ENCODE peak calls at places on chromosomes 6 and 20, in eight cellular contexts. One of them, this sample, is unnamed.
A peak's percentile ranks its signal among the peaks of the same experiment; 100 is the strongest.

GRCh38 chr6:157823523-157824370 is 701 bp downstream of the SNX9 start:
- DNase-seq in T-helper 9 cell: peak; percentile 52
- DNase-seq in colonic mucosa: peak; percentile 82
- DNase-seq in GM12892: peak; percentile 26
- DNase-seq in occipital lobe: no peak
- DNase-seq in AG10803: peak; percentile 65
- DNase-seq in GM13976: peak; percentile 78
- DNase-seq in activated CD8-positive, alpha-beta memory T cell treated with anti-CD3 and anti-CD28 coated beads, Interleukin-2, amount 50 U/mL, for 4 hours: peak; percentile 72
- DNase-seq in this sample: peak; percentile 74

GRCh38 chr6:109772961-109773431 is 81.9 kb downstream of the FIG4 start:
- DNase-seq in T-helper 9 cell: no peak
- DNase-seq in colonic mucosa: no peak
- DNase-seq in GM12892: no peak
- DNase-seq in occipital lobe: no peak
- DNase-seq in AG10803: peak; percentile 81
- DNase-seq in GM13976: no peak
- DNase-seq in activated CD8-positive, alpha-beta memory T cell treated with anti-CD3 and anti-CD28 coated beads, Interleukin-2, amount 50 U/mL, for 4 hours: no peak
- DNase-seq in this sample: no peak

GRCh38 chr6:45626087-45626891 is 248.6 kb upstream of the SUPT3H start:
- DNase-seq in T-helper 9 cell: no peak
- DNase-seq in colonic mucosa: no peak
- DNase-seq in GM12892: no peak
- DNase-seq in occipital lobe: no peak
- DNase-seq in AG10803: peak; percentile 90
- DNase-seq in GM13976: no peak
- DNase-seq in activated CD8-positive, alpha-beta memory T cell treated with anti-CD3 and anti-CD28 coated beads, Interleukin-2, amount 50 U/mL, for 4 hours: no peak
- DNase-seq in this sample: no peak

GRCh38 chr6:42907336-42907735 is 8.5 kb upstream of the PTCRA start:
- DNase-seq in T-helper 9 cell: no peak
- DNase-seq in colonic mucosa: no peak
- DNase-seq in GM12892: no peak
- DNase-seq in occipital lobe: no peak
- DNase-seq in AG10803: no peak
- DNase-seq in GM13976: no peak
- DNase-seq in activated CD8-positive, alpha-beta memory T cell treated with anti-CD3 and anti-CD28 coated beads, Interleukin-2, amount 50 U/mL, for 4 hours: no peak
- DNase-seq in this sample: no peak

GRCh38 chr6:160110724-160111123 is 10.9 kb upstream of the SLC22A1 start:
- DNase-seq in T-helper 9 cell: no peak
- DNase-seq in colonic mucosa: no peak
- DNase-seq in GM12892: no peak
- DNase-seq in occipital lobe: no peak
- DNase-seq in AG10803: peak; percentile 41
- DNase-seq in GM13976: no peak
- DNase-seq in activated CD8-positive, alpha-beta memory T cell treated with anti-CD3 and anti-CD28 coated beads, Interleukin-2, amount 50 U/mL, for 4 hours: no peak
- DNase-seq in this sample: no peak

GRCh38 chr20:23151008-23151703 is 65.0 kb upstream of the CD93 start:
- DNase-seq in T-helper 9 cell: no peak
- DNase-seq in colonic mucosa: no peak
- DNase-seq in GM12892: no peak
- DNase-seq in occipital lobe: no peak
- DNase-seq in AG10803: no peak
- DNase-seq in GM13976: no peak
- DNase-seq in activated CD8-positive, alpha-beta memory T cell treated with anti-CD3 and anti-CD28 coated beads, Interleukin-2, amount 50 U/mL, for 4 hours: no peak
- DNase-seq in this sample: no peak

GRCh38 chr6:150293423-150294280 is 75.2 kb upstream of the IYD start:
- DNase-seq in T-helper 9 cell: no peak
- DNase-seq in colonic mucosa: no peak
- DNase-seq in GM12892: no peak
- DNase-seq in occipital lobe: no peak
- DNase-seq in AG10803: peak; percentile 47
- DNase-seq in GM13976: no peak
- DNase-seq in activated CD8-positive, alpha-beta memory T cell treated with anti-CD3 and anti-CD28 coated beads, Interleukin-2, amount 50 U/mL, for 4 hours: no peak
- DNase-seq in this sample: no peak

GRCh38 chr20:57661201-57662027 is 41.2 kb upstream of the ZBP1 start:
- DNase-seq in T-helper 9 cell: no peak
- DNase-seq in colonic mucosa: peak; percentile 15
- DNase-seq in GM12892: peak; percentile 20
- DNase-seq in occipital lobe: no peak
- DNase-seq in AG10803: no peak
- DNase-seq in GM13976: peak; percentile 26
- DNase-seq in activated CD8-positive, alpha-beta memory T cell treated with anti-CD3 and anti-CD28 coated beads, Interleukin-2, amount 50 U/mL, for 4 hours: peak; percentile 13
- DNase-seq in this sample: no peak

GRCh38 chr6:26064619-26065257 is 22.5 kb upstream of the HFE start:
- DNase-seq in T-helper 9 cell: peak; percentile 7
- DNase-seq in colonic mucosa: peak; percentile 37
- DNase-seq in GM12892: no peak
- DNase-seq in occipital lobe: no peak
- DNase-seq in AG10803: peak; percentile 59
- DNase-seq in GM13976: peak; percentile 37
- DNase-seq in activated CD8-positive, alpha-beta memory T cell treated with anti-CD3 and anti-CD28 coated beads, Interleukin-2, amount 50 U/mL, for 4 hours: peak; percentile 31
- DNase-seq in this sample: peak; percentile 29

GRCh38 chr6:104940881-104941693 is 15.8 kb upstream of the LIN28B start:
- DNase-seq in T-helper 9 cell: no peak
- DNase-seq in colonic mucosa: peak; percentile 29
- DNase-seq in GM12892: no peak
- DNase-seq in occipital lobe: peak; percentile 43
- DNase-seq in AG10803: peak; percentile 17
- DNase-seq in GM13976: peak; percentile 75
- DNase-seq in activated CD8-positive, alpha-beta memory T cell treated with anti-CD3 and anti-CD28 coated beads, Interleukin-2, amount 50 U/mL, for 4 hours: peak; percentile 28
- DNase-seq in this sample: peak; percentile 14

GRCh38 chr20:37209661-37210314 is 30.4 kb upstream of the MROH8 start:
- DNase-seq in T-helper 9 cell: no peak
- DNase-seq in colonic mucosa: no peak
- DNase-seq in GM12892: no peak
- DNase-seq in occipital lobe: no peak
- DNase-seq in AG10803: no peak
- DNase-seq in GM13976: no peak
- DNase-seq in activated CD8-positive, alpha-beta memory T cell treated with anti-CD3 and anti-CD28 coated beads, Interleukin-2, amount 50 U/mL, for 4 hours: no peak
- DNase-seq in this sample: no peak

GRCh38 chr20:53699085-53699717 is 105.6 kb upstream of the ZNF217 start:
- DNase-seq in T-helper 9 cell: no peak
- DNase-seq in colonic mucosa: no peak
- DNase-seq in GM12892: no peak
- DNase-seq in occipital lobe: no peak
- DNase-seq in AG10803: no peak
- DNase-seq in GM13976: no peak
- DNase-seq in activated CD8-positive, alpha-beta memory T cell treated with anti-CD3 and anti-CD28 coated beads, Interleukin-2, amount 50 U/mL, for 4 hours: no peak
- DNase-seq in this sample: no peak

GRCh38 chr6:136412410-136412809 is 122.8 kb upstream of the BCLAF1 start:
- DNase-seq in T-helper 9 cell: no peak
- DNase-seq in colonic mucosa: no peak
- DNase-seq in GM12892: no peak
- DNase-seq in occipital lobe: no peak
- DNase-seq in AG10803: no peak
- DNase-seq in GM13976: no peak
- DNase-seq in activated CD8-positive, alpha-beta memory T cell treated with anti-CD3 and anti-CD28 coated beads, Interleukin-2, amount 50 U/mL, for 4 hours: no peak
- DNase-seq in this sample: no peak

GRCh38 chr20:35196313-35196712 is 24.4 kb downstream of the PROCR start:
- DNase-seq in T-helper 9 cell: no peak
- DNase-seq in colonic mucosa: no peak
- DNase-seq in GM12892: no peak
- DNase-seq in occipital lobe: no peak
- DNase-seq in AG10803: no peak
- DNase-seq in GM13976: no peak
- DNase-seq in activated CD8-positive, alpha-beta memory T cell treated with anti-CD3 and anti-CD28 coated beads, Interleukin-2, amount 50 U/mL, for 4 hours: no peak
- DNase-seq in this sample: no peak

This sample was measured in T-cell.